ENCODE peak calls at places on chromosomes 1 and 21, in eight cellular contexts. Y is tibial nerve; X is pancreas; U is mammary epithelial cell; L is neural progenitor cell; H is CD8-positive, alpha-beta memory T cell; R is mucosa of descending colon; B is right cardiac atrium. G is an unnamed sample. For H3K9me3, the result is how much of the 10 kb centered on the place peaks cover.

GRCh38 chr1:46183926-46184557 is 7.8 kb upstream of the P3R3URF start:
- DNase-seq in R (no peak), Y (no peak), U (no peak), B (no peak), L (no peak), H (no peak), X (no peak), G (no peak)

GRCh38 chr1:36872858-36873257 is 161.5 kb downstream of the GRIK3 start:
- DNase-seq in U (no peak), X (no peak), H (no peak), B (no peak), Y (no peak), R (no peak), L (no peak), G (no peak)

GRCh38 chr1:239558992-239559391 is 172.6 kb downstream of the CHRM3 start:
- DNase-seq in R (no peak), U (peak), L (no peak), H (no peak), Y (no peak), B (no peak), X (no peak), G (no peak)

GRCh38 chr1:151131832-151132675 is 14.4 kb downstream of the SEMA6C start:
- DNase-seq in X (no peak), Y (no peak), R (no peak), U (no peak), L (peak), B (peak), H (no peak), G (no peak)

GRCh38 chr21:35372201-35372600 is 323.1 kb upstream of the RUNX1 start:
- DNase-seq in X (no peak), L (no peak), U (no peak), B (no peak), Y (no peak), H (no peak), R (no peak), G (no peak)

GRCh38 chr1:237901284-237901870 is 10.7 kb upstream of the ZP4 start:
- DNase-seq in Y (no peak), H (no peak), X (peak), U (peak), R (no peak), L (peak), B (peak), G (no peak)

GRCh38 chr1:67459068-67459467 is 28.9 kb upstream of the SERBP1 start:
- DNase-seq in U (no peak), X (no peak), Y (no peak), H (no peak), R (no peak), L (peak), B (no peak), G (no peak)

GRCh38 chr1:1900883-1901640 is 10.2 kb upstream of the GNB1 start:
- DNase-seq in H (no peak), L (no peak), Y (no peak), B (peak), R (peak), U (no peak), X (no peak), G (no peak)

GRCh38 chr1:229282295-229282823 is 11.4 kb downstream of the RAB4A start:
- DNase-seq in Y (no peak), U (no peak), X (no peak), L (no peak), B (no peak), R (no peak), H (no peak), G (no peak)

GRCh38 chr1:234537236-234537635 is 58.3 kb upstream of the TARBP1 start:
- DNase-seq in U (no peak), R (no peak), B (no peak), Y (no peak), X (no peak), L (no peak), H (no peak), G (no peak)

GRCh38 chr1:168842916-168843315 is 113.9 kb upstream of the DPT start:
- DNase-seq in R (no peak), U (no peak), X (no peak), H (no peak), L (no peak), Y (no peak), B (no peak), G (no peak)

GRCh38 chr1:39195166-39196111 is 9.1 kb upstream of the MACF1 start:
- DNase-seq in X (no peak), H (peak), Y (no peak), R (no peak), U (no peak), L (no peak), B (no peak), G (no peak)

GRCh38 chr21:33286600-33287456 is 20.7 kb downstream of the IL10RB start:
- DNase-seq in H (no peak), Y (no peak), X (peak), U (peak), L (no peak), R (peak), B (peak), G (no peak)

GRCh38 chr1:211643324-211644212 is 31.9 kb downstream of the NEK2 start:
- DNase-seq in Y (no peak), R (peak), H (peak), L (peak), U (peak), B (no peak), X (peak), G (no peak)

GRCh38 chr1:186142159-186142558 is 232.9 kb downstream of the TPR start:
- DNase-seq in U (no peak), B (no peak), H (no peak), X (no peak), R (no peak), Y (no peak), L (no peak), G (no peak)

GRCh38 chr1:207867136-207868081 is 43.5 kb downstream of the CD34 start:
- DNase-seq in X (no peak), B (peak), H (peak), Y (no peak), U (peak), R (peak), L (no peak), G (no peak)

GRCh38 chr1:51648180-51649109 is 31.6 kb downstream of the OSBPL9 start:
- DNase-seq in B (no peak), X (no peak), R (no peak), U (no peak), H (no peak), L (peak), Y (no peak), G (no peak)

GRCh38 chr1:59422921-59423575 is 126.2 kb downstream of the FGGY start:
- DNase-seq in H (no peak), R (no peak), L (no peak), U (no peak), X (peak), B (peak), Y (peak), G (no peak)

GRCh38 chr1:230073371-230074035 is 6.5 kb downstream of the GALNT2 start:
- DNase-seq in X (no peak), B (peak), R (no peak), L (no peak), Y (no peak), U (peak), H (no peak), G (no peak)

GRCh38 chr1:27057801-27058647 is 45.4 kb upstream of the TENT5B start:
- DNase-seq in U (no peak), R (no peak), H (no peak), L (peak), Y (no peak), B (no peak), X (no peak), G (no peak)

GRCh38 chr1:182493063-182493462 is 43.1 kb downstream of the RGSL1 start:
- DNase-seq in B (no peak), X (no peak), Y (no peak), L (no peak), U (no peak), H (no peak), R (no peak), G (no peak)

GRCh38 chr1:215547009-215547408 is 20.1 kb upstream of the KCTD3 start:
- DNase-seq in H (no peak), X (no peak), U (no peak), L (no peak), B (no peak), R (no peak), Y (no peak), G (no peak)

GRCh38 chr1:248814351-248814750 is 11.4 kb downstream of the SH3BP5L start:
- DNase-seq in Y (no peak), L (no peak), H (no peak), R (no peak), U (no peak), B (no peak), X (no peak), G (no peak)

GRCh38 chr1:20711285-20712209 is 6.3 kb downstream of the KIF17 start:
- DNase-seq in L (peak), B (peak), R (no peak), X (no peak), Y (no peak), H (no peak), U (no peak), G (no peak)

GRCh38 chr21:32829504-32829903 is 57.9 kb upstream of the PAXBP1 start:
- DNase-seq in L (no peak), X (no peak), R (no peak), Y (no peak), H (no peak), B (no peak), U (no peak), G (no peak)

GRCh38 chr1:205261946-205262668 is 34.4 kb downstream of the TMCC2 start:
- DNase-seq in Y (no peak), X (no peak), H (no peak), L (no peak), R (peak), U (no peak), B (no peak), G (no peak)

GRCh38 chr1:86507935-86508582 is 38.8 kb upstream of the CLCA4 start:
- DNase-seq in R (no peak), X (no peak), B (no peak), H (peak), Y (no peak), U (no peak), L (peak), G (no peak)

GRCh38 chr1:185646202-185646683 is 87.9 kb upstream of the HMCN1 start:
- DNase-seq in X (peak), B (peak), R (no peak), U (peak), H (no peak), L (peak), Y (no peak), G (no peak)

GRCh38 chr1:17612831-17613230 is 73.3 kb downstream of the ARHGEF10L start:
- DNase-seq in R (no peak), Y (no peak), H (no peak), U (no peak), L (no peak), X (no peak), B (no peak), G (no peak)

GRCh38 chr1:214808845-214809460 is 206.0 kb downstream of the CENPF start:
- DNase-seq in X (no peak), L (peak), H (no peak), B (no peak), Y (no peak), U (peak), R (no peak), G (no peak)

GRCh38 chr1:60765204-60765603 is 317.2 kb upstream of the NFIA start:
- DNase-seq in U (peak), Y (no peak), H (no peak), X (peak), B (no peak), L (peak), R (no peak), G (no peak)

GRCh38 chr1:27630859-27631491 is 4.0 kb downstream of the FGR start:
- DNase-seq in X (no peak), R (no peak), U (no peak), L (no peak), Y (no peak), H (no peak), B (peak), G (no peak)

GRCh38 chr1:112990271-112990670 is 34.3 kb upstream of the SLC16A1 start:
- DNase-seq in L (no peak), H (no peak), U (peak), B (no peak), R (no peak), Y (no peak), X (no peak), G (no peak)

GRCh38 chr1:243264718-243265117 is 8.9 kb downstream of the SDCCAG8 start:
- DNase-seq in L (no peak), R (no peak), Y (no peak), X (no peak), U (peak), B (no peak), H (no peak), G (no peak)

DNA sequence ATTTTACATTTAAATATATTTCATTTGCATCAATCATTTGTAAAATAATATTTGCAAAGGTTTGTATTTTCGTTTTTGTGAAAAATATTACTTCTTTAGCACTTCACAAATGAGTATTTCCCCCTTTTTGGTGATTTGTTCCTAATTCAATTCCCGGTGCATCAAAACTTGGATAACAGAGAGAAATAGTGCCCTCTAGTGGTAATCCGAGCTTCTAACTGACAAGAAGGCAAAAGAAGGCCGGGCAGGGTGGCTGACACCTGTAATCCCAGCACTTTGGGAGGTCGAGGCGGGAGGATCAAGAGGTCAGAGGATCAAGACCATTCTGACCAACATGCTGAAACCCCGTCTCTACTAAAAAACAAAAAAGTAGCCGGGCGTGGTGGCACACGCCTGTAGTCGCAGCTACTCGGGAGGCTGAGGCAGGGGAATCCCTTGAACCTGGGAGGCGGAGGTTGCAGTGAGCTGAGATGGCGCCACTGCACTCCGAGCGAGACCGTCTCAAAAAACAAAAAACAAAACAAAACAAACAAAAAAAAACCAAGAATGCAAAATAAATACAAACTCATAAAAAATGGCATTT is 137.7 kb downstream of the COL11A1 start:
- DNase-seq in H (no peak), U (peak), B (peak), R (no peak), Y (no peak), X (no peak), L (peak), G (no peak)
- H3K9me3 ChIP-seq in H (under half), U (under half), B (under half), R (under half), Y (under half), X (under half), L (under half), G (under half)

GRCh38 chr1:3022976-3023375 is 1.7 kb downstream of the ACTRT2 start:
- DNase-seq in R (peak), B (no peak), Y (no peak), H (no peak), X (no peak), L (no peak), U (no peak), G (no peak)

GRCh38 chr1:3022511-3022973 is 1.3 kb downstream of the ACTRT2 start:
- DNase-seq in R (peak), B (no peak), U (no peak), L (no peak), Y (no peak), H (no peak), X (no peak), G (no peak)

GRCh38 chr1:3021233-3021671 is at the start of gene ACTRT2:
- DNase-seq in L (no peak), X (no peak), U (no peak), B (no peak), Y (no peak), H (no peak), R (no peak), G (no peak)

GRCh38 chr1:3020263-3020909 is 881 bp upstream of the ACTRT2 start:
- DNase-seq in B (no peak), R (peak), U (no peak), L (no peak), H (no peak), X (no peak), Y (no peak), G (no peak)

DNA sequence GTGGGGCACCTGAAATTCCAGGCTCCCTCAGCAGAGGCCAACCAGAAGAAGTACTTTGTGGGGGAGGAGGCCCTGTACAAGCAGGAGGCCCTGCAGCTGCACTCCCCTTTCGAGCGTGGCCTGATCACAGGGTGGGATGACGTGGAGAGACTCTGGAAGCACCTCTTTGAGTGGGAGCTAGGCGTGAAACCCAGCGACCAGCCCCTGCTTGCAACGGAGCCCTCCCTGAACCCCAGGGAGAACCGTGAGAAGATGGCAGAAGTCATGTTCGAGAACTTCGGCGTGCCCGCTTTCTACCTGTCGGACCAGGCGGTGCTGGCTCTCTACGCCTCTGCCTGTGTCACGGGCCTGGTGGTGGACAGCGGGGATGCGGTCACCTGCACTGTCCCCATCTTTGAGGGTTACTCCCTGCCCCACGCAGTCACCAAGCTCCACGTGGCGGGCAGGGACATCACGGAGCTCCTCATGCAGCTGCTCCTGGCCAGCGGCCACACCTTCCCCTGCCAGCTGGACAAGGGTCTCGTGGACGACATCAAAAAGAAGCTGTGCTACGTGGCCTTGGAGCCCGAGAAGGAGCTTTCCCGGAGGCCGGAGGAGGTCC is 634 bp downstream of the ACTRT2 start:
- DNase-seq in B (peak), U (no peak), L (no peak), H (no peak), X (no peak), R (peak), Y (no peak), G (no peak)
- H3K9me3 ChIP-seq in B (under half), U (under half), L (under half), H (under half), X (under half), R (under half), Y (under half), G (under half)

DNA sequence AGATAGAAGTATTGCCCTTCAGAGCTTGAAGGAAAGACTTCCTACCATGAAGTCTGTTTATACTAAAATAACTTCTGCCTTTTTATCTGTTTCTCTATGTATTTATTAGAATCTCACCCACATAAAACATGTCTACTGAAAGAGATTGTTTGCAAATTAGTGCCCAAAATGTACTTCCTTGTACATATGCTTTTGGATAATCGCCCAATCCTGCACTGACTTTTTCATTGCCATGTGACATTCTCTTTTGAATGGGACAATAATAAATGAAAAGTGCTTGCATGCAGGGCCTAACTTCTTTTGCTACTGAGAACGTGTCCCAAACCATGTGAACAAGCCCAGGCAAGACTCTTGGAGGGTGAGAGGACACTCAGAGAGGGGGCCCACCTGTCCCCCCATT is 711.6 kb upstream of the ADAMTS5 start:
- DNase-seq in R (no peak), L (no peak), H (no peak), X (no peak), U (no peak), B (no peak), Y (no peak), G (no peak)
- H3K9me3 ChIP-seq in R (under half), L (under half), H (under half), X (under half), U (under half), B (under half), Y (under half), G (under half)

GRCh38 chr1:107430540-107431228 is 289.8 kb downstream of the NTNG1 start:
- DNase-seq in X (peak), R (no peak), H (no peak), L (peak), U (peak), Y (no peak), B (no peak), G (no peak)
- H3K9me3 ChIP-seq in X (under half), R (under half), H (under half), L (under half), U (under half), Y (under half), B (under half), G (under half)